ENCODE peak calls at places on chromosomes 4 and X, in four cellular contexts. P, A, G and O are unnamed samples.

GRCh38 chrX:69493766-69494165 is 10.4 kb upstream of the NALF2 start:
- DNase-seq in P (no peak), A (no peak), G (no peak), O (no peak)

GRCh38 chrX:40952855-40953254 is 132.4 kb upstream of the USP9X start:
- DNase-seq in P (no peak), A (no peak), G (no peak), O (no peak)

GRCh38 chr4:41797260-41797659 is 48.7 kb upstream of the PHOX2B start:
- DNase-seq in P (no peak), A (no peak), G (no peak), O (no peak)

GRCh38 chr4:123408471-123409084 is 12.0 kb downstream of the SPRY1 start:
- DNase-seq in P (no peak), A (no peak), G (no peak), O (no peak)

GRCh38 chrX:107978707-107979307 is 3.4 kb downstream of the TEX13B start:
- DNase-seq in P (no peak), A (peak), G (no peak), O (no peak)

GRCh38 chr4:156084312-156084811 is 130.7 kb upstream of the CTSO start:
- DNase-seq in P (no peak), A (no peak), G (no peak), O (no peak)

GRCh38 chr4:88823058-88823919 is 125.7 kb upstream of the NAP1L5 start:
- DNase-seq in P (peak), A (peak), G (peak), O (peak)

GRCh38 chr4:126708716-126709115 is 924.0 kb upstream of the INTU start:
- DNase-seq in P (no peak), A (no peak), G (no peak), O (no peak)

GRCh38 chr4:120317713-120318112 is 251.1 kb upstream of the MAD2L1 start:
- DNase-seq in P (no peak), A (no peak), G (no peak), O (no peak)

GRCh38 chrX:54640721-54641120 is 110.7 kb downstream of the GNL3L start:
- DNase-seq in P (no peak), A (no peak), G (no peak), O (peak)